ENCODE peak calls at places on chromosomes 16 and 17, in nine cellular contexts. H is GM13977, U is thoracic aorta, W is GM20000, Q is left ventricle myocardium inferior, N is GM23338, A is body of pancreas, B is endothelial cell, K is WTC11. E is an unnamed sample.

GRCh38 chr17:78023042-78023441 is 64.5 kb downstream of the TNRC6C start:
- DNase-seq in A (no peak), H (no peak), N (no peak), B (no peak), K (no peak), W (no peak), Q (no peak), U (no peak), E (no peak)

GRCh38 chr16:29820271-29820701 is at the start of gene MVP:
- DNase-seq in W (peak; percentile 66), K (no peak), A (peak; percentile 86), B (no peak), U (no peak), H (peak; percentile 66), N (no peak), Q (peak; percentile 67), E (peak; percentile 60)

GRCh38 chr17:2233441-2233947 is 70.1 kb downstream of the SMG6 start:
- DNase-seq in H (no peak), Q (peak; percentile 33), K (no peak), N (no peak), A (no peak), U (peak; percentile 25), W (no peak), B (no peak), E (no peak)

GRCh38 chr17:47176438-47176837 is 12.7 kb downstream of the CDC27 start:
- DNase-seq in H (no peak), K (no peak), W (no peak), A (no peak), B (no peak), Q (no peak), U (no peak), N (no peak), E (no peak)

GRCh38 chr17:31743767-31744166 is 115.3 kb downstream of the COPRS start:
- DNase-seq in H (no peak), A (no peak), B (no peak), Q (no peak), W (no peak), U (no peak), K (peak; percentile 18), N (peak; percentile 55), E (no peak)

GRCh38 chr16:85422124-85422373 is 191.1 kb upstream of the GSE1 start:
- DNase-seq in W (no peak), A (no peak), K (peak; percentile 22), H (no peak), N (no peak), U (no peak), Q (no peak), B (peak; percentile 1), E (no peak)

GRCh38 chr16:29789775-29790182 is 772 bp upstream of the KIF22 start:
- DNase-seq in A (no peak), N (peak; percentile 27), U (no peak), B (no peak), K (no peak), W (no peak), Q (no peak), H (no peak), E (no peak)

GRCh38 chr17:31446195-31446967 is 54.9 kb downstream of the RAB11FIP4 start:
- DNase-seq in W (no peak), Q (no peak), K (no peak), B (no peak), A (no peak), H (no peak), N (no peak), U (no peak), E (no peak)

GRCh38 chr17:68831170-68831569 is 124.0 kb downstream of the ABCA8 start:
- DNase-seq in H (no peak), N (no peak), Q (no peak), B (no peak), U (no peak), K (no peak), A (no peak), W (no peak), E (no peak)

GRCh38 chr17:41986634-41987033 is 20.0 kb downstream of the CNP start:
- DNase-seq in U (no peak), W (no peak), N (no peak), Q (no peak), H (no peak), A (no peak), B (no peak), K (no peak), E (no peak)

GRCh38 chr17:70776446-70776845 is 607.1 kb downstream of the KCNJ2 start:
- DNase-seq in H (no peak), Q (no peak), W (no peak), N (no peak), U (no peak), A (no peak), B (no peak), K (no peak), E (no peak)

GRCh38 chr16:77965346-77965745 is 57.0 kb upstream of the CLEC3A start:
- DNase-seq in A (no peak), W (no peak), B (no peak), K (no peak), H (no peak), U (no peak), Q (no peak), N (no peak), E (no peak)

GRCh38 chr17:31494259-31495048 is 103.0 kb downstream of the RAB11FIP4 start:
- DNase-seq in A (no peak), B (no peak), U (no peak), K (no peak), W (peak; percentile 73), H (peak; percentile 77), N (no peak), Q (no peak), E (peak; percentile 85)

GRCh38 chr16:83356266-83356665 is 451.5 kb upstream of the HSBP1 start:
- DNase-seq in U (no peak), A (peak; percentile 12), Q (no peak), H (peak; percentile 48), N (peak; percentile 89), B (peak; percentile 25), W (peak; percentile 49), K (peak; percentile 15), E (no peak)

GRCh38 chr16:84595052-84595481 is 22.8 kb downstream of the COTL1 start:
- DNase-seq in Q (no peak), U (no peak), K (no peak), W (no peak), B (no peak), H (no peak), N (no peak), A (peak; percentile 79), E (no peak)

GRCh38 chr17:35766903-35767510 is 6.3 kb downstream of the C17orf50 start:
- DNase-seq in H (peak; percentile 80), U (no peak), K (no peak), Q (no peak), W (peak; percentile 79), N (no peak), B (peak; percentile 54), A (peak; percentile 62), E (no peak)

GRCh38 chr17:82961366-82962162 is 117.8 kb upstream of the METRNL start:
- DNase-seq in A (no peak), N (no peak), Q (peak; percentile 12), K (no peak), U (no peak), W (no peak), B (no peak), H (no peak), E (no peak)

GRCh38 chr17:5711344-5711743 is 127.0 kb upstream of the NLRP1 start:
- DNase-seq in N (no peak), U (no peak), K (no peak), A (no peak), W (no peak), Q (no peak), H (no peak), B (no peak), E (no peak)

GRCh38 chr16:24580665-24581064 is 41.3 kb downstream of the RBBP6 start:
- DNase-seq in U (no peak), K (no peak), H (peak; percentile 40), Q (no peak), W (no peak), A (no peak), B (no peak), N (no peak), E (no peak)

GRCh38 chr17:77815127-77815905 is 143.2 kb upstream of the TNRC6C start:
- DNase-seq in A (no peak), U (no peak), K (no peak), W (no peak), Q (no peak), B (no peak), H (no peak), N (peak; percentile 55), E (no peak)

GRCh38 chr17:48757524-48757961 is 29.0 kb upstream of the HOXB13 start:
- DNase-seq in U (no peak), N (no peak), K (no peak), Q (no peak), H (no peak), W (no peak), B (no peak), A (no peak), E (no peak)

GRCh38 chr17:56665864-56666263 is 72.4 kb downstream of the NOG start:
- DNase-seq in B (no peak), A (no peak), W (no peak), Q (no peak), U (no peak), K (no peak), H (no peak), N (peak; percentile 8), E (no peak)

GRCh38 chr17:60086822-60087591 is 8.3 kb upstream of the HEATR6 start:
- DNase-seq in K (no peak), Q (no peak), N (no peak), H (no peak), A (no peak), B (no peak), W (no peak), U (no peak), E (peak; percentile 60)

GRCh38 chr17:75487351-75488070 is 27.8 kb downstream of the CASKIN2 start:
- DNase-seq in Q (no peak), H (peak; percentile 79), A (no peak), N (no peak), B (no peak), W (peak; percentile 79), U (no peak), K (no peak), E (peak; percentile 70)
- TF ChIP-seq CTCF in Q (peak; percentile 33), H (no peak), A (no peak), N (peak; percentile 31), B (no peak), W (no peak), U (no peak), K (no peak), E (peak; percentile 30)

GRCh38 chr17:44199553-44200477 is at the start of gene ATXN7L3:
- DNase-seq in U (peak; percentile 99), W (peak; percentile 99), H (peak; percentile 100), A (peak; percentile 100), K (peak; percentile 100), N (peak; percentile 99), Q (peak; percentile 99), B (peak; percentile 99), E (peak; percentile 98)
- TF ChIP-seq CTCF in U (no peak), W (no peak), H (no peak), A (no peak), K (no peak), N (no peak), Q (no peak), B (no peak), E (no peak)

GRCh38 chr17:19317359-19318095 is 45.0 kb downstream of the B9D1 start:
- DNase-seq in Q (peak; percentile 85), U (no peak), A (peak; percentile 63), W (peak; percentile 74), H (no peak), N (peak; percentile 93), B (peak; percentile 52), K (peak; percentile 94), E (no peak)
- TF ChIP-seq CTCF in Q (peak; percentile 52), U (no peak), A (no peak), W (peak; percentile 36), H (peak; percentile 43), N (peak; percentile 64), B (no peak), K (no peak), E (peak; percentile 12)

GRCh38 chr17:73420897-73421296 is 109.1 kb upstream of the CDC42EP4 start:
- DNase-seq in N (peak; percentile 62), B (peak; percentile 26), Q (no peak), K (no peak), A (no peak), U (no peak), H (no peak), W (no peak), E (no peak)
- TF ChIP-seq CTCF in N (peak; percentile 35), B (no peak), Q (no peak), K (no peak), A (no peak), U (no peak), H (no peak), W (no peak), E (no peak)

E was measured in CD14-positive monocyte.